ENCODE peak calls at places on chromosomes 13 and 19, in five cellular contexts. H, F, X, B and Y are unnamed samples. For H3K4me1, the result is how much of the 10 kb centered on the place peaks cover.

GRCh38 chr13:41065098-41065497 is 3.8 kb downstream of the WBP4 start:
- DNase-seq in H (no peak), F (no peak), X (no peak), B (no peak), Y (peak)

GRCh38 chr19:42066075-42066754 is 3.8 kb downstream of the GRIK5 start:
- DNase-seq in H (no peak), F (no peak), X (peak), B (peak), Y (peak)

GRCh38 chr13:37443538-37443937 is 155.0 kb downstream of the POSTN start:
- DNase-seq in H (no peak), F (no peak), X (no peak), B (no peak), Y (peak)

GRCh38 chr19:14505488-14506239 is 9.7 kb upstream of the GIPC1 start:
- DNase-seq in H (peak), F (peak), X (peak), B (peak), Y (peak)

GRCh38 chr19:42254083-42254849 is 662 bp downstream of the ERF start:
- DNase-seq in H (no peak), F (peak), X (peak), B (peak), Y (peak)

GRCh38 chr19:36488118-36488815 is 1.1 kb downstream of the ZNF566 start:
- DNase-seq in H (no peak), F (peak), X (no peak), B (no peak), Y (peak)

GRCh38 chr13:52447815-52448552 is 2.5 kb downstream of the VPS36 start:
- DNase-seq in H (no peak), F (no peak), X (no peak), B (no peak), Y (no peak)

GRCh38 chr19:1871630-1872029 is 8.3 kb upstream of the KLF16 start:
- DNase-seq in H (no peak), F (no peak), X (no peak), B (no peak), Y (no peak)

GRCh38 chr19:4068058-4068966 is 1.6 kb upstream of the ZBTB7A start:
- DNase-seq in H (no peak), F (no peak), X (peak), B (no peak), Y (no peak)

GRCh38 chr13:93698016-93698613 is 471.5 kb downstream of the GPC6 start:
- DNase-seq in H (no peak), F (no peak), X (no peak), B (no peak), Y (peak)

GRCh38 chr19:19488041-19488874 is 27.1 kb downstream of the TSSK6 start:
- DNase-seq in H (no peak), F (no peak), X (peak), B (no peak), Y (no peak)

GRCh38 chr13:40537146-40537895 is 129.1 kb downstream of the FOXO1 start:
- DNase-seq in H (no peak), F (no peak), X (peak), B (no peak), Y (no peak)

GRCh38 chr19:42253245-42254082 is 1.5 kb downstream of the ERF start:
- DNase-seq in H (no peak), F (peak), X (peak), B (peak), Y (peak)

GRCh38 chr19:15790096-15790495 is 2.6 kb downstream of the OR10H5 start:
- DNase-seq in H (no peak), F (no peak), X (no peak), B (no peak), Y (no peak)

GRCh38 chr19:15104411-15104810 is 2.8 kb upstream of the SYDE1 start:
- DNase-seq in H (no peak), F (no peak), X (no peak), B (no peak), Y (no peak)

GRCh38 chr13:75908137-75908536 is 272.0 kb downstream of the LMO7 start:
- DNase-seq in H (no peak), F (no peak), X (no peak), B (no peak), Y (peak)

GRCh38 chr13:103236213-103236612 is 170.0 kb upstream of the SLC10A2 start:
- DNase-seq in H (no peak), F (no peak), X (no peak), B (no peak), Y (peak)

GRCh38 chr13:98267080-98267912 is 90.2 kb upstream of the RNF113B start:
- DNase-seq in H (no peak), F (no peak), X (peak), B (no peak), Y (peak)

GRCh38 chr19:22256856-22257255 is 29.4 kb upstream of the ZNF729 start:
- DNase-seq in H (no peak), F (no peak), X (no peak), B (no peak), Y (no peak)

GRCh38 chr19:40778865-40779284 is 828 bp downstream of the RAB4B start:
- DNase-seq in H (no peak), F (peak), X (no peak), B (no peak), Y (no peak)

GRCh38 chr19:4033028-4033956 is 25.8 kb downstream of the PIAS4 start:
- DNase-seq in H (no peak), F (no peak), X (no peak), B (no peak), Y (no peak)

GRCh38 chr19:6891761-6892385 is 4.5 kb downstream of the ADGRE1 start:
- DNase-seq in H (no peak), F (no peak), X (no peak), B (peak), Y (no peak)

GRCh38 chr19:3544742-3545668 is 6.0 kb downstream of the TEKTIP1 start:
- DNase-seq in H (no peak), F (peak), X (peak), B (peak), Y (peak)

GRCh38 chr19:18446811-18447359 is 9.0 kb upstream of the ISYNA1 start:
- DNase-seq in H (no peak), F (no peak), X (no peak), B (no peak), Y (no peak)

GRCh38 chr19:43773725-43774102 is 7.1 kb downstream of the KCNN4 start:
- DNase-seq in H (no peak), F (no peak), X (no peak), B (no peak), Y (no peak)

GRCh38 chr19:40217027-40217810 is 965 bp downstream of the TTC9B start:
- DNase-seq in H (peak), F (peak), X (peak), B (no peak), Y (no peak)

GRCh38 chr13:43937839-43938238 is 58.1 kb downstream of the LACC1 start:
- DNase-seq in H (no peak), F (no peak), X (no peak), B (no peak), Y (no peak)

GRCh38 chr13:86765462-86765861 is 905.7 kb upstream of the SLITRK5 start:
- DNase-seq in H (no peak), F (no peak), X (no peak), B (peak), Y (no peak)

GRCh38 chr19:18697680-18698079 is 14.2 kb downstream of the CRTC1 start:
- DNase-seq in H (no peak), F (no peak), X (no peak), B (no peak), Y (no peak)

GRCh38 chr13:43298799-43299198 is 275.4 kb downstream of the DNAJC15 start:
- DNase-seq in H (no peak), F (no peak), X (no peak), B (no peak), Y (no peak)

GRCh38 chr19:10936661-10937084 is 8.1 kb downstream of the TIMM29 start:
- DNase-seq in H (peak), F (peak), X (peak), B (peak), Y (peak)

GRCh38 chr19:18194554-18195238 is 1.7 kb downstream of the MPV17L2 start:
- DNase-seq in H (no peak), F (no peak), X (peak), B (no peak), Y (peak)

GRCh38 chr13:79458436-79458835 is 22.5 kb upstream of the NDFIP2 start:
- DNase-seq in H (no peak), F (no peak), X (no peak), B (no peak), Y (no peak)

GRCh38 chr19:19459099-19459498 is 53.6 kb downstream of the GATAD2A start:
- DNase-seq in H (no peak), F (no peak), X (no peak), B (no peak), Y (no peak)

GRCh38 chr19:33273881-33274662 is 28.3 kb downstream of the CEBPA start:
- DNase-seq in H (peak), F (no peak), X (no peak), B (no peak), Y (peak)

GRCh38 chr19:13058951-13059660 is 43.6 kb downstream of the LYL1 start:
- DNase-seq in H (no peak), F (no peak), X (peak), B (no peak), Y (no peak)
- H3K4me1 ChIP-seq in H (half or more), F (under half), X (under half), B (under half), Y (half or more)

DNA sequence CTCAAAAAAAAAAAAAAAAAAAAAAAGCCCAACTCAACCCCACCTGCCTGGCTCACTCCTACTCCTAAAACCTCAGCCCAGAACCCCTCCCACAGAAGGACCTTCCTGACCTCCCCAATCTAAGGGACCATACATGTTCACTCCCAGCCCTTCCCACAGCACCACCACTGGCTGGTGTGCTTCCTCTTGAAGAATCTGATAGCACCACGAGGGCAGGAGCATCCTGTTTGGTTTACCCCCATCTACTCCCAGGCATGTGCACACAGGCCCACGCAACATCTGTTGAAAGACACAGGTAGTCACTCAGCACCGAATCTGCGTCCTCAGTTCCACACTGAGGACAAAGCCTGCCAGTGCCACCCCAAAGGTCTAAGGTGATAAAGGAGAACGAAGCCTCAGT is 8.2 kb downstream of the LATS2 start:
- DNase-seq in H (no peak), F (no peak), X (no peak), B (peak), Y (no peak)
- H3K4me1 ChIP-seq in H (under half), F (under half), X (under half), B (under half), Y (under half)

DNA sequence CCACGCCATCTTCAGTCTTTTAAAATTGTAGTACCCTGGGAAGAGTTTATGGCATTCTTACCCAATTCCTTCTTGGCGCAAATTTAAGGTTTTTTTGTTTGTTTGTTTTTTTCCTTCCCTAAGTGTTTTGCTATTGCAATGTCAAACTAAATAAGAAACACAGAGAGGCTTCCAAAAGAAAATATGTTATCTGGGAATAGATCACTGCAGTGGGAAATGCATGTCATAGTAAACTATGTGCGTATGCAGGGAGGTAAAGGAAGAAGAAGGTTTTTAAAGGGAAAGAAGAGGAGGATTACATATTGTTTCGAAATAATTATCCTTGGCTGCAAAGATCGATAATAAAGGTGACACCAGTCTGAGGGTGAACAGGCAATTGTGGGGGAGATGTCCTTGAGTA is 13.2 kb downstream of the CLEC11A start:
- DNase-seq in H (no peak), F (no peak), X (no peak), B (no peak), Y (no peak)
- H3K4me1 ChIP-seq in H (under half), F (under half), X (under half), B (under half), Y (under half)

DNA sequence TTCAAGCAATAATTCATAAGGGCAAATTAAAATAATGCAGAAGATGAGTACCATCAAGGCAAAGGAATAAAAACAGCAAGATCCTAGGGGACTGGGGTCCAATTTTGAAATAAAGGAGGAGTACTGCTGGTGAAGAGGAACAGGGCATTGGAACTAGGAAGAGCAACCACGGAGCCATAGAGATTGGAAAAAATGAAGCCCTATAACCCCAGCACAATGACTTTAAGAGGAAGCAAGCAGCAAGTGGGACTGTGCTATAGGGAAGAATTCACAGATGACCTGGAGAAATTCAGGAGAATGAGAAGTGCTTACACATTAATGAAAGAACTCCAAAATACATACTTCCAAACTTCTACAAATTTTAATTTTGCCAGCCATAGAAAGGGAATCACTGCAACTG is 44.9 kb upstream of the ITM2B start:
- DNase-seq in H (no peak), F (no peak), X (no peak), B (no peak), Y (no peak)
- H3K4me1 ChIP-seq in H (under half), F (under half), X (under half), B (under half), Y (under half)

DNA sequence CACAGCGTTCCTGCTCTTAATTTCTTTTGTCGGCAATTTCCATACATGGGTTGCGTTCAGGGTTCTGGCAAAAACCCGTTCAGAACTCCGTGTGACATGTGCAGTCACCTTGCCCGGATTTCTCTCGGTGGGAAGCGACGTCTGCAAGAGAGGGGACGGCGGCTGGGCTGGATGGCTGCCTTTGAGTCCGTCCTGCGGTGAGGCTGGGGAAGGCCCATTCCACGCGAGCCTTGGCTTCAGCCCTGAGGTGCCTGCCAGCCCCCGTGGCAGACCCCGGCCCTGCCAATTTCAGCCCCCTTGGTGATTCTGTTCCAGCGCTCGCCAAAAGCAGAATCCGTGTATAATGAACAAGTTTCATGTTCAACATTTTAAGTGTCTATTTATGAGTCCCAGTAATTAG is 72.6 kb upstream of the TSHZ3 start:
- DNase-seq in H (no peak), F (no peak), X (peak), B (no peak), Y (no peak)
- H3K4me1 ChIP-seq in H (under half), F (under half), X (under half), B (under half), Y (under half)

DNA sequence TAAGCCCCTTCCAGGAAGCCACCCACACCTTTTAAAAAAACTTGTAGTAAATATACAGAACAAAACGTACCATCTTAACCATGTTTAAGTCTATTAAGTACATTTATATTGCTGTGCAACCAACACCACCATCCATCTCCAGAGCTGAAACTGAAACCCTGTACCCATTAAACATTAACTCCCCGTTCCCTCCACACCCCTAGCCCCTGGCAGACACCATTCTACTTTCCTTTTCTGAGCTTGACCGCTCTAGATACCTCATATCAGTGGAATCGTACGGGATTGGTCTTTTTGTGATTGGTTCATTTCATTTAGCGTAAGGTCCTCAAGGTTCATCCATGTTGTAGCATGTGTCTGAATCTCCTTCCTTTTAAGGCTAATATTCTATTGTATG is 13.0 kb upstream of the SPATA13 start:
- DNase-seq in H (no peak), F (no peak), X (no peak), B (no peak), Y (no peak)
- H3K4me1 ChIP-seq in H (under half), F (under half), X (under half), B (under half), Y (under half)

GRCh38 chr13:35914662-35915061 is 216.5 kb downstream of the DCLK1 start:
- DNase-seq in H (no peak), F (no peak), X (no peak), B (no peak), Y (no peak)

GRCh38 chr13:35917942-35918645 is 213.1 kb downstream of the DCLK1 start:
- DNase-seq in H (no peak), F (no peak), X (no peak), B (no peak), Y (peak)

GRCh38 chr13:35916186-35916585 is 215.0 kb downstream of the DCLK1 start:
- DNase-seq in H (no peak), F (no peak), X (no peak), B (no peak), Y (no peak)

GRCh38 chr13:35920816-35921215 is 210.4 kb downstream of the DCLK1 start:
- DNase-seq in H (no peak), F (no peak), X (peak), B (no peak), Y (no peak)

DNA sequence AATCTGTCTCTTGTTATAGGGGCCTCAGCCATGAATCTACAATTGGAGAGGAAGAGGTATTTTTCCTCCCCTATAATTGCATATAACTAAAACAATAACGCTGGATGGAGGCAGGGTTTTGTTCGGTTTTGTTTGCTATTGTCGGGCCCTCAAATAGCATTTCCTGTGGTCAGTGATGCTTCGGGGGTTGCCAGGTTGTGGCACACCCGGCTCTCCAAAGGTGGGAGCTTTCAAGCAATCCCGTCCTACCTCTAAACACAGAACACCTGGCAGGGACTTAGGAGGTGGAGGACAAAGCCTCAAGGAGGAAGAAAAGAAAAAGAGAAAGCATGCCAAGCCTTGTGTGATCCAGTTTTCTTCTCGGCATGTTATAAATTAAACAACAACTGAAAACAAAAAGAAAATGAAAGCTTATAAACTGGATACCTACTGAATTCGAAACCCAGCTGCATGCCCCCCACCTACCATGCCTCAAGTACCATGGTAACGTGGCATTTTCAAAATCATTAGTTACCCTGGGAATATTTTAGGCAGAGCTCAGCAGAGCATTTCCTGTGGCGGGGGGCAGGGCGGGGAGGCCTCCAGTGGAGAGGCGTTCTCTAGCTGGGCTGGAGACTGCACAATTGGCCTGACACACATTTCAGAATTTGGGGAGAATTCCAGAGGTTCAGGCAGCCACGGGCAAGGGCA is 213.8 kb downstream of the DCLK1 start:
- DNase-seq in H (no peak), F (no peak), X (no peak), B (no peak), Y (peak)
- H3K4me1 ChIP-seq in H (under half), F (under half), X (under half), B (under half), Y (under half)